ENCODE peak calls at places on chromosomes 11 and 22, in four cellular contexts. One of them, this sample, is unnamed.

GRCh38 chr11:75365711-75366181 is 14.3 kb upstream of the ARRB1 start:
- DNase-seq in left lung: no peak
- DNase-seq in CD8-positive, alpha-beta T cell: no peak
- DNase-seq in pancreas: no peak
- DNase-seq in this sample: no peak

GRCh38 chr11:93603671-93604070 is 57.8 kb upstream of the CEP295 start:
- DNase-seq in left lung: no peak
- DNase-seq in CD8-positive, alpha-beta T cell: no peak
- DNase-seq in pancreas: no peak
- DNase-seq in this sample: no peak

GRCh38 chr11:69280994-69281393 is 13.0 kb upstream of the MYEOV start:
- DNase-seq in left lung: no peak
- DNase-seq in CD8-positive, alpha-beta T cell: no peak
- DNase-seq in pancreas: peak; percentile 62
- DNase-seq in this sample: no peak

GRCh38 chr22:49564054-49564453 is 263.6 kb downstream of the BRD1 start:
- DNase-seq in left lung: peak; percentile 15
- DNase-seq in CD8-positive, alpha-beta T cell: no peak
- DNase-seq in pancreas: no peak
- DNase-seq in this sample: no peak

GRCh38 chr11:133901999-133902398 is 54.8 kb downstream of the IGSF9B start:
- DNase-seq in left lung: no peak
- DNase-seq in CD8-positive, alpha-beta T cell: no peak
- DNase-seq in pancreas: no peak
- DNase-seq in this sample: no peak

GRCh38 chr11:20873054-20873453 is 203.7 kb downstream of the NELL1 start:
- DNase-seq in left lung: no peak
- DNase-seq in CD8-positive, alpha-beta T cell: no peak
- DNase-seq in pancreas: peak; percentile 16
- DNase-seq in this sample: no peak

GRCh38 chr11:77776455-77776854 is 44.1 kb downstream of the RSF1 start:
- DNase-seq in left lung: no peak
- DNase-seq in CD8-positive, alpha-beta T cell: no peak
- DNase-seq in pancreas: no peak
- DNase-seq in this sample: no peak

GRCh38 chr11:9664276-9665171 is 647 bp downstream of the SWAP70 start:
- DNase-seq in left lung: peak; percentile 82
- DNase-seq in CD8-positive, alpha-beta T cell: no peak
- DNase-seq in pancreas: peak; percentile 22
- DNase-seq in this sample: no peak

GRCh38 chr11:44446341-44446712 is 119.1 kb upstream of the CD82 start:
- DNase-seq in left lung: no peak
- DNase-seq in CD8-positive, alpha-beta T cell: no peak
- DNase-seq in pancreas: no peak
- DNase-seq in this sample: no peak

GRCh38 chr11:94400839-94401772 is at the start of gene GPR83:
- DNase-seq in left lung: peak; percentile 67
- DNase-seq in CD8-positive, alpha-beta T cell: no peak
- DNase-seq in pancreas: no peak
- DNase-seq in this sample: no peak

GRCh38 chr22:37353839-37354238 is 71.5 kb downstream of the CYTH4 start:
- DNase-seq in left lung: no peak
- DNase-seq in CD8-positive, alpha-beta T cell: no peak
- DNase-seq in pancreas: no peak
- DNase-seq in this sample: no peak

GRCh38 chr22:24893341-24894070 is 53.0 kb downstream of the LHFPL7 start:
- DNase-seq in left lung: no peak
- DNase-seq in CD8-positive, alpha-beta T cell: no peak
- DNase-seq in pancreas: peak; percentile 34
- DNase-seq in this sample: no peak

GRCh38 chr11:75527130-75527529 is 1.4 kb upstream of the GDPD5 start:
- DNase-seq in left lung: no peak
- DNase-seq in CD8-positive, alpha-beta T cell: no peak
- DNase-seq in pancreas: no peak
- DNase-seq in this sample: no peak

GRCh38 chr22:22037740-22038139 is 55.2 kb upstream of the TOP3B start:
- DNase-seq in left lung: no peak
- DNase-seq in CD8-positive, alpha-beta T cell: no peak
- DNase-seq in pancreas: no peak
- DNase-seq in this sample: no peak

GRCh38 chr22:39524089-39524752 is 3.9 kb downstream of the ATF4 start:
- DNase-seq in left lung: no peak
- DNase-seq in CD8-positive, alpha-beta T cell: no peak
- DNase-seq in pancreas: peak; percentile 41
- DNase-seq in this sample: no peak

GRCh38 chr11:73980001-73980960 is 2.4 kb downstream of the UCP2 start:
- DNase-seq in left lung: peak; percentile 76
- DNase-seq in CD8-positive, alpha-beta T cell: peak; percentile 67
- DNase-seq in pancreas: peak; percentile 28
- DNase-seq in this sample: peak; percentile 67

GRCh38 chr11:66905631-66906030 is 48.8 kb downstream of the LRFN4 start:
- DNase-seq in left lung: no peak
- DNase-seq in CD8-positive, alpha-beta T cell: no peak
- DNase-seq in pancreas: no peak
- DNase-seq in this sample: no peak

GRCh38 chr11:2649400-2649799 is 50.4 kb downstream of the KCNQ1OT1 start:
- DNase-seq in left lung: no peak
- DNase-seq in CD8-positive, alpha-beta T cell: no peak
- DNase-seq in pancreas: no peak
- DNase-seq in this sample: no peak

GRCh38 chr11:2645779-2646118 is 54.0 kb downstream of the KCNQ1OT1 start:
- DNase-seq in left lung: no peak
- DNase-seq in CD8-positive, alpha-beta T cell: no peak
- DNase-seq in pancreas: no peak
- DNase-seq in this sample: no peak

GRCh38 chr11:2647167-2647566 is 52.6 kb downstream of the KCNQ1OT1 start:
- DNase-seq in left lung: no peak
- DNase-seq in CD8-positive, alpha-beta T cell: no peak
- DNase-seq in pancreas: no peak
- DNase-seq in this sample: no peak

GRCh38 chr11:2649848-2650247 is 49.9 kb downstream of the KCNQ1OT1 start:
- DNase-seq in left lung: no peak
- DNase-seq in CD8-positive, alpha-beta T cell: no peak
- DNase-seq in pancreas: no peak
- DNase-seq in this sample: no peak

GRCh38 chr11:2647953-2648352 is 51.8 kb downstream of the KCNQ1OT1 start:
- DNase-seq in left lung: no peak
- DNase-seq in CD8-positive, alpha-beta T cell: no peak
- DNase-seq in pancreas: no peak
- DNase-seq in this sample: no peak
- H3K9me3 ChIP-seq in left lung: no peaks in the 10 kb centered on the region
- H3K9me3 ChIP-seq in CD8-positive, alpha-beta T cell: peaks cover 17% of the 10 kb centered on the region
- H3K9me3 ChIP-seq in pancreas: peaks cover 3% of the 10 kb centered on the region
- H3K9me3 ChIP-seq in this sample: peaks cover 16% of the 10 kb centered on the region

GRCh38 chr22:11626422-11626773 is 3901.6 kb upstream of the OR11H1 start:
- DNase-seq in left lung: peak; percentile 60
- DNase-seq in CD8-positive, alpha-beta T cell: no peak
- DNase-seq in pancreas: no peak
- DNase-seq in this sample: no peak
- H3K9me3 ChIP-seq in left lung: peaks cover 13% of the 10 kb centered on the region
- H3K9me3 ChIP-seq in CD8-positive, alpha-beta T cell: peaks cover 6% of the 10 kb centered on the region
- H3K9me3 ChIP-seq in pancreas: no peaks in the 10 kb centered on the region
- H3K9me3 ChIP-seq in this sample: no peaks in the 10 kb centered on the region

GRCh38 chr11:100823360-100823759 is 136.3 kb downstream of the ARHGAP42 start:
- DNase-seq in left lung: no peak
- DNase-seq in CD8-positive, alpha-beta T cell: no peak
- DNase-seq in pancreas: no peak
- DNase-seq in this sample: no peak
- H3K9me3 ChIP-seq in left lung: no peaks in the 10 kb centered on the region
- H3K9me3 ChIP-seq in CD8-positive, alpha-beta T cell: no peaks in the 10 kb centered on the region
- H3K9me3 ChIP-seq in pancreas: no peaks in the 10 kb centered on the region
- H3K9me3 ChIP-seq in this sample: no peaks in the 10 kb centered on the region

GRCh38 chr11:63494936-63495335 is 4.0 kb upstream of the PLAAT5 start:
- DNase-seq in left lung: no peak
- DNase-seq in CD8-positive, alpha-beta T cell: no peak
- DNase-seq in pancreas: peak; percentile 35
- DNase-seq in this sample: no peak
- H3K9me3 ChIP-seq in left lung: no peaks in the 10 kb centered on the region
- H3K9me3 ChIP-seq in CD8-positive, alpha-beta T cell: no peaks in the 10 kb centered on the region
- H3K9me3 ChIP-seq in pancreas: no peaks in the 10 kb centered on the region
- H3K9me3 ChIP-seq in this sample: no peaks in the 10 kb centered on the region